ENCODE peak calls at places on chromosomes 4 and X, in seven cellular contexts. F is WERI-Rb-1, C is colonic mucosa, B is cardiac muscle cell, I is K562, P is tibial nerve, S is epithelial cell of esophagus. U is an unnamed sample.

GRCh38 chrX:38192007-38192625 is 28.6 kb downstream of the SRPX start:
- DNase-seq in F (no peak), C (no peak), B (peak; percentile 23), I (peak; percentile 5), P (peak; percentile 9), S (peak; percentile 39), U (peak; percentile 21)

GRCh38 chr4:87529187-87529586 is at the start of gene SPARCL1:
- DNase-seq in F (no peak), C (no peak), B (no peak), I (no peak), P (peak; percentile 42), S (no peak), U (no peak)

GRCh38 chrX:31429915-31430314 is 358.1 kb upstream of the FTHL17 start:
- DNase-seq in F (no peak), C (no peak), B (no peak), I (no peak), P (no peak), S (no peak), U (no peak)

GRCh38 chrX:12974217-12974796 is 603 bp upstream of the TMSB4X start:
- DNase-seq in F (peak; percentile 39), C (peak; percentile 73), B (no peak), I (peak; percentile 73), P (peak; percentile 40), S (peak; percentile 54), U (peak; percentile 67)

GRCh38 chrX:44765556-44765955 is 78.3 kb upstream of the DUSP21 start:
- DNase-seq in F (no peak), C (no peak), B (no peak), I (no peak), P (no peak), S (no peak), U (no peak)

GRCh38 chrX:129522184-129523059 is 868 bp downstream of the SMARCA1 start:
- DNase-seq in F (peak; percentile 70), C (peak; percentile 37), B (peak; percentile 82), I (peak; percentile 62), P (peak; percentile 39), S (peak; percentile 47), U (peak; percentile 72)

GRCh38 chrX:22690116-22690515 is 309.6 kb upstream of the DDX53 start:
- DNase-seq in F (no peak), C (no peak), B (peak; percentile 53), I (no peak), P (no peak), S (no peak), U (no peak)

GRCh38 chr4:110198472-110199419 is at the start of gene ELOVL6:
- DNase-seq in F (peak; percentile 88), C (peak; percentile 78), B (peak; percentile 87), I (peak; percentile 96), P (peak; percentile 56), S (peak; percentile 73), U (peak; percentile 82)

GRCh38 chr4:169121920-169122319 is 111.9 kb upstream of the CBR4 start:
- DNase-seq in F (no peak), C (no peak), B (no peak), I (no peak), P (no peak), S (no peak), U (peak; percentile 31)

DNA sequence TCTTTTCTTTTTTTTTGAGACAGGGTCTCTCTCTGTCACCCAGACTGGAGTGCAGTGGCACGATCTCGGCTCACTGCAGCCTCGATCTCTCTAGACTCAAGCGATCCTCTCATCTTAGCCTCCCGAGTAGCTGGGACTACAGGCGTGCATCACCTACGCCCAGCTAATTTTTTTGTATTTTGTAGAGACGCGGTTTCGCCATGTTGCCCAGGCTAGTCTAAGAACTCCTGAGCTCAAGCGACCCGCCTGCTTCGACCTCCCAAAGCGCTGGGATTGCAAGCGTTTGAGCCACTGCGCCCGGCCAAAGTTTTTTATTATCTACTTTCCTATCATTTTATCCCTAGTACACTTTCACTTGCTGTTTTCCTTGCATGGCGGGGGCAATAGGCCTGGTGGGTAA is 1.4 kb downstream of the UBA6 start:
- DNase-seq in F (no peak), C (no peak), B (no peak), I (peak; percentile 38), P (no peak), S (no peak), U (no peak)
- TF ChIP-seq CTCF in F (no peak), C (no peak), B (no peak), I (no peak), P (no peak), S (no peak), U (no peak)

GRCh38 chr4:127788517-127788916 is 6.4 kb downstream of the HSPA4L start:
- DNase-seq in F (no peak), C (no peak), B (no peak), I (peak; percentile 34), P (no peak), S (peak; percentile 18), U (no peak)
- TF ChIP-seq CTCF in F (peak; percentile 55), C (no peak), B (no peak), I (peak; percentile 47), P (no peak), S (peak; percentile 36), U (no peak)

DNA sequence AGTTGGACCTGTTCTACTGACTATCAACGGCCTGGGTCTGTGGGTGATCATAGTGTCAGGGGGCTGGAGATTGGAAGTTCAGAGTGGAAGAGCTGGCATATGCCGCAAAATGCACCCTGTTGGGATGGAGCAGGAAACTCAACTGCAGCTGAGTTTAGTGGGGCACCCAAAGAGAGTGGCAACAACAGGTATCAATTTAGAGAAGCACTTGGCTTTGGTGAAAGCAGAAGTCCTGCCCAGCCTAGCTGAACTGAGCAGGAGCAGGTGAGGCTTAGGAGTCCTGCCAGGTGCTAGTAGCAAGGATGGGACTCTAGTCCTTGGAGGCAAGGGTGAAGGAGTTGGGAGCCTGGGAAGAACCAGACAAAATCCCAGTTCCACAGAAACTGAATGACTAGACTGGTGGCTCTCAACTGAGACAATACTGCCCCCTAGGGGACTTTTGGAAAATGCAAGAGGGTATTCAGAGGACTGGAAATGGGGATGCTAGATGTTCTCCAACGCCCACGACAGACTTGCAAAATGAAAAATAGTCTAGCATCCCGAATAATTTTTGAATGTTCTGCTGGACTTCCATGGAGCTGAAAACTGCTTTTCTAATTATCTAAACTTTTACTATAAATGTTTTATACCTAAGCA is 49.4 kb downstream of the RTL9 start:
- DNase-seq in F (peak; percentile 53), C (peak; percentile 75), B (peak; percentile 84), I (peak; percentile 82), P (peak; percentile 86), S (peak; percentile 70), U (peak; percentile 18)
- TF ChIP-seq CTCF in F (peak; percentile 63), C (peak; percentile 75), B (peak; percentile 54), I (peak; percentile 75), P (peak; percentile 58), S (peak; percentile 72), U (peak; percentile 73)

GRCh38 chr4:26326791-26327190 is 6.0 kb downstream of the RBPJ start:
- DNase-seq in F (no peak), C (no peak), B (no peak), I (no peak), P (no peak), S (peak; percentile 30), U (no peak)
- TF ChIP-seq CTCF in F (no peak), C (no peak), B (no peak), I (no peak), P (no peak), S (no peak), U (no peak)

DNA sequence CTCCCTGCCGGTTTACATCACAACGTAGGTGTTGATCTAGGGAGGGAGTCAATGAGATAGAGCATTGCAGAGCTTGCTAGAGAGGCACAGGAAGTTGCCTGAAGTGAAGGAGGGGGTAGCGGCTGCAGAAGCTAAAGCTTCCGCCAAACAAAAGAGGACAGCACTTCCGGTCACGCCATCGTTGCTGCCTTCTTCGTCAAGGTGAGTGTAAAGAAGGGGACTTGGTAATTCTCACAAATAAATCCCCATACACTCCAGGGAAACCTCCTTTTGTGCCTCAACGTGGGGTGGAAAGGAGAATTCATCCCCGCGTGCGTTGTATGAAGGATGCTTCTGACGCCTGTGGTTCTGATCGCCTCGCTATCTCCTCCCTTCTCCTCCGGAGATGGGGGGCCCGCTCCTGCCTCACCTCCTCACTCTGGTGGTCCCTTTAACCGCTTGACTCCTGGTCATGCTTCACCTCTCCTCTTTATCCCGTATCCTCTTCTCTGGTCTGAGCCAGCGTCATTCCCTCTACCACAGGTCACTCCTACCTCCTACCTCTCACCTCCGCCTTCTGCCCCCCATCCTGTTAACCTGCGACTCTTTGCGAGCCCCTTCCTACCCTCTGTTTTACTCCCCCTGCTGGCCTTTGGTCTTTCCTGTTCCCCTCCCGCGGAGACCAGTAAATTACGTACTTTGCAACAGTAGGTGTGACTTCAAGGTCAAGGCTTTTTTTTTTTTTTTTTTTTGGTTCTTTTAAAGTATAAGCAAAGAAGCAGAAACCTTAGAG is 59.9 kb downstream of the GSPT2 start:
- DNase-seq in F (peak; percentile 13), C (peak; percentile 65), B (peak; percentile 66), I (peak; percentile 69), P (peak; percentile 5), S (peak; percentile 64), U (peak; percentile 50)
- TF ChIP-seq CTCF in F (no peak), C (no peak), B (no peak), I (peak; percentile 39), P (no peak), S (no peak), U (peak; percentile 23)

GRCh38 chr4:55733874-55734437 is 85.6 kb upstream of the EXOC1L start:
- DNase-seq in F (no peak), C (peak; percentile 90), B (no peak), I (peak; percentile 92), P (peak; percentile 48), S (peak; percentile 98), U (no peak)

GRCh38 chr4:55732864-55733263 is 86.7 kb upstream of the EXOC1L start:
- DNase-seq in F (no peak), C (no peak), B (no peak), I (no peak), P (no peak), S (no peak), U (no peak)

DNA sequence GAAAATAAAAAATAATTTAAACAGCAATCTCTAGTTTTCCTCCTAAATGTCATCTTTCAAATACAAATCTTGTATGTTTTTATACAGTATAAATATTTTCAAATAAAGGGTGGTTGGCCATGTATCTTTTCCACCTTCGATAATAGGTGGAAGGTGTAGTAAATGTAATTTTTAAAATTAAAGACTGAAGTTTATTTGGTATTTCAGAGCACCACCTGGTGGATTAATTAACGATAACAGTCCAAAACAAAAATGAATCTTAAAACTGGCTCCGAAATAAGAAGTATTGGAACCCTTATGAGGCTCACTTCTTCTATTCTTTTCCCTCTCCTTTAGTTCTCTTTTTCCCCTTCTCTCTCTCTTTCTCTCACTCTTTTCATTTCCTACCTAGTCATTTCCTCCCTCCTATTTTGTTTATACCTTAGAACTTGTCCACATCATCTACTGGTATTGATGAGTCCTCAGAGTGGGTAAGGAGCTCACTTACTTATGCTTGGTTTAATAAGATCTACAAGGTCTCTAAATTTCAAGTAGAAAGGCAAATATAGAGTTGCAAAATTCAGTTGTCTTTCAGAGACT is 82.9 kb upstream of the EXOC1L start:
- DNase-seq in F (no peak), C (no peak), B (no peak), I (no peak), P (no peak), S (peak; percentile 42), U (no peak)
- TF ChIP-seq CTCF in F (no peak), C (no peak), B (peak; percentile 28), I (peak; percentile 22), P (peak; percentile 25), S (no peak), U (peak; percentile 54)

DNA sequence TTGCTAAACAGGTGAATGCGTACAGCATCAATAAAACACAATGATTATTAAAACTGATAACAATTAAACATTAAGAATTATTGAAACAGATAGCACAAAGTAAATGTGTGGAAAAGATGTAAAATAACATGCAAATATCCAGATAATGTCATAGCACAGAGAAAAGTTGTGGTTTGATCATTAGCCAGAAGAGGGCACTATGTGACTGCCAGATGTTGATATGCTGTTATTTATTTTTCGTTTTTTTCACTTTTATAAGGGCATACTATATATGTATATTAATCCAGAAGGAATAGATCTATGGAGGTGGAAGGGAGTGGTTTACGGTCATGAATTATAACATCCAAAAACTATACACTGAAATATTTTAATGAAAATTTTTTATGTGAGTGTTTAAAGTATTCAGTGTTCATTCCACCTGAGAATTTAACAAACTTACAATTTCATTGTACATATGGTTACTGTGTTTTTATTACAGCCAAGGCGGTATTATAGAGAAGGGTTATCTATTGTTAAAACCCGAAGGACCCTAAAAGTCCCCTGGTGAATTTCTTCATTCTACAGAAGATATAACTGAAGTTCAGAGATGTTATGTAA is 211.9 kb upstream of the UGT8 start:
- DNase-seq in F (no peak), C (no peak), B (peak; percentile 36), I (peak; percentile 18), P (peak; percentile 21), S (peak; percentile 50), U (no peak)
- TF ChIP-seq CTCF in F (peak; percentile 51), C (peak; percentile 45), B (peak; percentile 61), I (peak; percentile 24), P (peak; percentile 61), S (peak; percentile 75), U (peak; percentile 79)